ENCODE peak calls at places on chromosomes 1 and 21, in five cellular contexts. Q, D, E, A and B are unnamed samples.

GRCh38 chr1:35449334-35450008 is 107.7 kb downstream of the KIAA0319L start:
- DNase-seq in Q (no peak), D (no peak), E (peak; percentile 96), A (no peak), B (no peak)

GRCh38 chr1:34164510-34165381 is at the start of gene CSMD2:
- DNase-seq in Q (peak; percentile 12), D (peak; percentile 18), E (peak; percentile 14), A (peak; percentile 88), B (peak; percentile 90)

GRCh38 chr1:23380719-23381118 is 11.1 kb upstream of the ZNF436 start:
- DNase-seq in Q (no peak), D (no peak), E (no peak), A (peak; percentile 28), B (no peak)

GRCh38 chr1:54017979-54018378 is at the start of gene LDLRAD1:
- DNase-seq in Q (no peak), D (no peak), E (no peak), A (peak; percentile 79), B (no peak)

GRCh38 chr1:111151838-111152237 is 11.8 kb downstream of the CEPT1 start:
- DNase-seq in Q (no peak), D (no peak), E (no peak), A (no peak), B (no peak)

GRCh38 chr1:44881011-44881632 is 38.1 kb upstream of the PTCH2 start:
- DNase-seq in Q (no peak), D (no peak), E (peak; percentile 90), A (no peak), B (peak; percentile 75)

GRCh38 chr1:156883919-156884318 is 9.6 kb upstream of the PEAR1 start:
- DNase-seq in Q (no peak), D (no peak), E (no peak), A (no peak), B (no peak)

GRCh38 chr21:29235714-29236197 is 63.0 kb upstream of the BACH1 start:
- DNase-seq in Q (no peak), D (no peak), E (no peak), A (no peak), B (no peak)

GRCh38 chr1:3174487-3175247 is 105.7 kb downstream of the PRDM16 start:
- DNase-seq in Q (no peak), D (peak; percentile 69), E (no peak), A (no peak), B (peak; percentile 92)

GRCh38 chr1:19009882-19010321 is 53.4 kb upstream of the IFFO2 start:
- DNase-seq in Q (peak; percentile 96), D (no peak), E (peak; percentile 75), A (peak; percentile 93), B (no peak)

GRCh38 chr1:64466033-64466432 is 3.9 kb upstream of the CACHD1 start:
- DNase-seq in Q (no peak), D (no peak), E (no peak), A (no peak), B (no peak)

GRCh38 chr1:228555074-228555989 is 68.2 kb downstream of the RNF187 start:
- DNase-seq in Q (peak; percentile 33), D (no peak), E (no peak), A (peak; percentile 58), B (no peak)

GRCh38 chr1:218274551-218274950 is 10.5 kb upstream of the RRP15 start:
- DNase-seq in Q (no peak), D (no peak), E (no peak), A (no peak), B (no peak)

GRCh38 chr21:39346671-39347327 is 2.1 kb downstream of the HMGN1 start:
- DNase-seq in Q (no peak), D (no peak), E (peak; percentile 16), A (no peak), B (no peak)

GRCh38 chr1:24899581-24900485 is 30.2 kb downstream of the RUNX3 start:
- DNase-seq in Q (no peak), D (no peak), E (no peak), A (no peak), B (no peak)

GRCh38 chr1:228289239-228289849 is 81.5 kb downstream of the OBSCN start:
- DNase-seq in Q (no peak), D (no peak), E (no peak), A (no peak), B (peak; percentile 18)

GRCh38 chr1:245345191-245345884 is 190.6 kb downstream of the KIF26B start:
- DNase-seq in Q (no peak), D (no peak), E (no peak), A (peak; percentile 90), B (no peak)

GRCh38 chr1:70134148-70134547 is 71.2 kb downstream of the LRRC40 start:
- DNase-seq in Q (no peak), D (no peak), E (no peak), A (peak; percentile 51), B (no peak)

GRCh38 chr1:26546375-26546774 is 16.8 kb downstream of the RPS6KA1 start:
- DNase-seq in Q (no peak), D (no peak), E (peak; percentile 73), A (no peak), B (no peak)

GRCh38 chr1:209647212-209647611 is 5.0 kb downstream of the LAMB3 start:
- DNase-seq in Q (no peak), D (no peak), E (peak; percentile 32), A (no peak), B (no peak)

GRCh38 chr1:226355679-226356583 is 47.0 kb upstream of the LIN9 start:
- DNase-seq in Q (no peak), D (peak; percentile 53), E (no peak), A (no peak), B (no peak)

GRCh38 chr1:20322825-20323612 is 32.3 kb downstream of the VWA5B1 start:
- DNase-seq in Q (no peak), D (no peak), E (no peak), A (no peak), B (peak; percentile 6)

GRCh38 chr1:151934048-151934493 is 24.8 kb upstream of the THEM4 start:
- DNase-seq in Q (peak; percentile 76), D (no peak), E (peak; percentile 57), A (peak; percentile 77), B (no peak)

GRCh38 chr1:35567947-35568558 is 5.1 kb upstream of the TFAP2E start:
- DNase-seq in Q (no peak), D (no peak), E (no peak), A (no peak), B (no peak)

GRCh38 chr21:45975017-45975595 is 6.5 kb upstream of the COL6A1 start:
- DNase-seq in Q (no peak), D (peak; percentile 77), E (peak; percentile 16), A (peak; percentile 85), B (peak; percentile 81)
- H3K4me3 ChIP-seq in Q (no peak overlapping the region), D (peak overlapping the region; percentile 69), E (no peak overlapping the region), A (peak overlapping the region; percentile 41), B (no peak overlapping the region)

DNA sequence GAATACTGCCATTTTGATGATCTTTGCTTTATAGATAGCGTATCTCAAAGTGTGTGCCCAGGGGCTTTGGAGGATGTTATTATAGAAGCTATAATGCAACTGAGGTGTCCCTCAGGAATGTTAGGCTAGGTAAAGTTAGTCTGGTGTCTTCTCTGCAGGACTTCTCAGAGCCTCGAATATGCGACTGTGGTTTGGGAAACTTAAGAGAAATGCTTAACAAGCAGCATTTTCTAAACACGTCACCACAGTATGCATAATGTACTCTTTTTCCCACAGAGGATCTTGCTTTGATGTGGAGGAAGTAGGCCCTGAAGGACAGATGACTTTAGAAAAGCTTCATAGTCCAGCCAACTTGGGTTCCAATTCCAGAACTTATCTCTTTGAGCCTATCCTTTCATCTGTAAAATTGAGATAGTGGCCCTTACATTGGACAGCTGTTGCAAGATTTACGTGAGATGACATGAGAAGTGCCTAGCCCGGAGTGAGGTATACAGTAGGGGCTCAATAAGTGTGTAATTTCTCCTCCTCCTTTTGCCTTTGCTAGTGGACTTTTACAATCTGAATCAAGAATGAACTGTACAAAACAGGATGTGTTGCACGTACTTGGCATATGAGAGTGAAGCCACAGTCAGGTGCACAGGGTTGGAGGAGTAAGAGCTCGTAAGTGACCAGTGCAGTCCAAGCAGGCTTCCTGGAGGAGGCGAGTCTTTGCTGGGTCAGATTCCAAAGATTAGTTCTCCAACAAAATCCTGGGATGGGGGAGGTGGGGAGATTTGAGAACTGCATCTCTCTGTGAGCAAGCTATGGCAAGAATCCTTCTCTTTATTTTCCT is 29.7 kb upstream of the TRABD2B start:
- DNase-seq in Q (no peak), D (no peak), E (no peak), A (no peak), B (no peak)
- H3K27ac ChIP-seq in Q (no peak overlapping the region), D (no peak overlapping the region), E (peak overlapping the region; percentile 33), A (no peak overlapping the region), B (no peak overlapping the region)

GRCh38 chr21:15242906-15243305 is 178.1 kb upstream of the NRIP1 start:
- DNase-seq in Q (no peak), D (no peak), E (no peak), A (no peak), B (no peak)
- H3K4me3 ChIP-seq in Q (no peak overlapping the region), D (no peak overlapping the region), E (no peak overlapping the region), A (no peak overlapping the region), B (no peak overlapping the region)

DNA sequence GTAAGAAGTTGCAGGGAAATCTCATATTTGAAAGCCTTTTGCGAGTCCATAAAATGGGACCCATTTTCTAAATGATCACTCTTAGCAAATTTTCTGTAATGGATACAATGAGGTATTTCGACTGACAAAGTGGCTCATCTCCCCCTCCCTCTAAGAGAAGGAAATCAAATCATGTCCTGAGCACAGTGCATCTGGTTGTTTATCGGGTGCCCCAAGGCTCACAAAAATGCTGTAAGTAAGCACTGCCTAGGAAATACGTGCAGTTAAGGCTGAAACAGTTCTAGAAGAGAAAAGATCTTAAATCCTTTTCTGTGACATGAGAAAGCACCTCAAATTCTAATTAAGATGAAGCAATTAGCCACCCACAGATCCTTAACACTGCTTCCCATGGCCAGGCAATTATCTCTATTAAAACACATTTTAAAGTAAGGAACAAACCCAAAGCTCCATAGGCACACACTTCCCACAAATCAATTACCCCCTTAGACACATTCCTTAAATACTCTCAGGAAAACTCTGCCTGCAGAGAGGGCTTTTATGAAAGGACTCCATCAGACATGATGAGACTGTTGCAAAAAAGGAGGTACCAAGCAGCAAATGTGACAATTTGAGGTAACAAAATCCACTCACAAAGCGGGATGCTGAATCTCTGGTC is 216.3 kb downstream of the KCNH1 start:
- DNase-seq in Q (no peak), D (no peak), E (no peak), A (no peak), B (no peak)
- H3K27ac ChIP-seq in Q (no peak overlapping the region), D (no peak overlapping the region), E (no peak overlapping the region), A (no peak overlapping the region), B (no peak overlapping the region)